ENCODE peak calls at places on chromosomes 4 and X, in five cellular contexts. K is upper lobe of right lung, T is SJSA1, J is breast epithelium, D is adipocyte. R is an unnamed sample.

GRCh38 chrX:151734446-151734845 is at the start of gene CNGA2:
- DNase-seq in K (no peak), T (no peak), J (no peak), D (no peak), R (no peak)

GRCh38 chr4:113952452-113953029 is 26.9 kb downstream of the ARSJ start:
- DNase-seq in K (no peak), T (peak; percentile 59), J (no peak), D (peak; percentile 59), R (no peak)

GRCh38 chr4:48596336-48596735 is 106.3 kb downstream of the ZAR1 start:
- DNase-seq in K (no peak), T (no peak), J (no peak), D (no peak), R (no peak)

GRCh38 chrX:49059209-49060191 is 701 bp downstream of the CCDC120 start:
- DNase-seq in K (no peak), T (no peak), J (no peak), D (no peak), R (no peak)

GRCh38 chr4:140046037-140046436 is 107.9 kb downstream of the MAML3 start:
- DNase-seq in K (no peak), T (no peak), J (no peak), D (no peak), R (no peak)

GRCh38 chrX:96682516-96682915 is 2.1 kb upstream of the DIAPH2 start:
- DNase-seq in K (no peak), T (no peak), J (no peak), D (no peak), R (no peak)

GRCh38 chrX:44382871-44383270 is 39.4 kb upstream of the EFHC2 start:
- DNase-seq in K (no peak), T (no peak), J (no peak), D (peak; percentile 29), R (no peak)

GRCh38 chrX:2969021-2969420 is 37.3 kb upstream of the ARSH start:
- DNase-seq in K (no peak), T (no peak), J (no peak), D (no peak), R (no peak)

GRCh38 chr4:163948920-163949455 is 454.5 kb downstream of the TMA16 start:
- DNase-seq in K (no peak), T (no peak), J (no peak), D (no peak), R (no peak)

GRCh38 chrX:17473021-17473420 is 98.0 kb downstream of the NHS start:
- DNase-seq in K (no peak), T (no peak), J (no peak), D (no peak), R (no peak)

GRCh38 chrX:130170752-130171445 is 863 bp upstream of the RAB33A start:
- DNase-seq in K (peak; percentile 61), T (no peak), J (no peak), D (peak; percentile 43), R (peak; percentile 52)

GRCh38 chrX:39756086-39756883 is 341.5 kb downstream of the BCOR start:
- DNase-seq in K (no peak), T (no peak), J (no peak), D (no peak), R (no peak)

GRCh38 chr4:147843162-147843561 is 111.3 kb downstream of the ARHGAP10 start:
- DNase-seq in K (no peak), T (no peak), J (no peak), D (no peak), R (no peak)

GRCh38 chr4:146033149-146033548 is 94.5 kb upstream of the ZNF827 start:
- DNase-seq in K (no peak), T (no peak), J (no peak), D (no peak), R (no peak)

GRCh38 chr4:3388461-3389185 is 53.1 kb upstream of the HGFAC start:
- DNase-seq in K (peak; percentile 67), T (peak; percentile 68), J (no peak), D (peak; percentile 88), R (no peak)

GRCh38 chrX:12974217-12974796 is 603 bp upstream of the TMSB4X start:
- DNase-seq in K (peak; percentile 80), T (no peak), J (peak; percentile 32), D (peak; percentile 80), R (no peak)

GRCh38 chr4:180947421-180947820 is 1295.8 kb upstream of the TENM3 start:
- DNase-seq in K (no peak), T (peak; percentile 45), J (no peak), D (peak; percentile 54), R (no peak)

GRCh38 chr4:174631901-174632758 is 109.8 kb upstream of the HPGD start:
- DNase-seq in K (no peak), T (peak; percentile 36), J (no peak), D (peak; percentile 82), R (no peak)

GRCh38 chr4:15018389-15018788 is 16.1 kb downstream of the CPEB2 start:
- DNase-seq in K (no peak), T (no peak), J (no peak), D (no peak), R (no peak)

GRCh38 chr4:53484911-53485459 is 106.3 kb downstream of the LNX1 start:
- DNase-seq in K (no peak), T (no peak), J (no peak), D (peak; percentile 69), R (no peak)

GRCh38 chr4:152847376-152847775 is 67.6 kb downstream of the ARFIP1 start:
- DNase-seq in K (no peak), T (no peak), J (no peak), D (no peak), R (no peak)

GRCh38 chr4:47483722-47484121 is 1.4 kb upstream of the ATP10D start:
- DNase-seq in K (no peak), T (no peak), J (no peak), D (peak; percentile 58), R (no peak)

GRCh38 chr4:158346576-158346975 is 136.3 kb downstream of the TMEM144 start:
- DNase-seq in K (no peak), T (no peak), J (no peak), D (no peak), R (no peak)

GRCh38 chr4:173529505-173530325 is at the start of gene HAND2:
- DNase-seq in K (no peak), T (no peak), J (no peak), D (peak; percentile 96), R (no peak)

GRCh38 chr4:173528378-173529321 is 1.4 kb downstream of the HAND2 start:
- DNase-seq in K (no peak), T (no peak), J (no peak), D (peak; percentile 63), R (no peak)

GRCh38 chr4:173532725-173533511 is 2.9 kb upstream of the HAND2 start:
- DNase-seq in K (no peak), T (no peak), J (no peak), D (no peak), R (no peak)

GRCh38 chr4:173531085-173531965 is 1.3 kb upstream of the HAND2 start:
- DNase-seq in K (no peak), T (no peak), J (no peak), D (peak; percentile 42), R (no peak)

GRCh38 chr4:173530326-173531062 is 465 bp upstream of the HAND2 start:
- DNase-seq in K (no peak), T (no peak), J (no peak), D (peak; percentile 52), R (no peak)
- H3K27me3 ChIP-seq in K (peaks cover 98% of the 10 kb centered on the region), T (peaks cover 52% of the 10 kb centered on the region), J (peaks cover 89% of the 10 kb centered on the region), D (no peaks in the 10 kb centered on the region), R (peaks cover 82% of the 10 kb centered on the region)

DNA sequence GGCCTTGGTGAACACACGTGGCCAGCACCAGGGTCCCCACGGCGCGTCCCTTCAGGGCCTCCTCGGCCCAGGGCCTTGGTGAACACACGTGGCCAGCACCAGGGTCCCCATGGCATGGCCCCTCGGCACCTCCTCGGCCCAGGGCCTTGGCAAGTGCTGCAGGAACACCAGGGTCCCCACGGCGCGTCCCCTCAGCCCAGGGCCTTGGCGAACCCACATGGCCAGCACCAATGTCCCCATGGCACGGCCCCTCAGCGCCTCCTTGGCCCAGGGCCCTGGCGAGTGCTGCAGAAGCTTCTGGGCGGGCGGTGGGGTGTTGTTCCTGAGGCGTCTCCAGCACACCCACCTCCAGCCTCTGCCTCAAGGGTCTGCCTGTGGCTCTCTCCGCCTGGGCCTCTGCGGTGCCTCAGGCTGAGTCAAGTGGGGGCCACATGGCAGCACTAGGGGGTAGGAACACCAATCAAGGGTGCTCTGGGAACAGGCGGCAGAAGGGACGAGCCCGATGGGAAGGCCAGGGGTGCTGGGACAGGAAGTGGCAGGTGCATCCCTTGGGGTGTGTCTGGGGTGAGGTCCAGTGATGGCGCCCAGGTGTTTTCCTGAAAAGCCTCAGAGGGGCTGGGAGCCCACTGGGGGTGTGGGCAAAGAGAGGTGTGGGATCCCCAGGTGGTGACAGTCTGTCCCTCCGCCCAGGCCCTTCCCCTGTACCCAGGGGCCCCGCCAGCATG is 41.8 kb upstream of the CPLX1 start:
- DNase-seq in K (no peak), T (no peak), J (no peak), D (no peak), R (no peak)
- H3K36me3 ChIP-seq in K (peaks cover 71% of the 10 kb centered on the region), T (no peaks in the 10 kb centered on the region), J (no peaks in the 10 kb centered on the region), D (peaks cover 78% of the 10 kb centered on the region), R (peaks cover 75% of the 10 kb centered on the region)

GRCh38 chr4:1866095-1866755 is 5.0 kb upstream of the NSD2 start:
- DNase-seq in K (no peak), T (no peak), J (no peak), D (no peak), R (no peak)

GRCh38 chr4:1862055-1862911 is 6.3 kb upstream of the LETM1 start:
- DNase-seq in K (no peak), T (no peak), J (no peak), D (no peak), R (no peak)

GRCh38 chr4:1863297-1864033 is 7.5 kb upstream of the LETM1 start:
- DNase-seq in K (no peak), T (no peak), J (no peak), D (no peak), R (no peak)

GRCh38 chr4:1864076-1865008 is 6.9 kb upstream of the NSD2 start:
- DNase-seq in K (no peak), T (no peak), J (no peak), D (no peak), R (no peak)

DNA sequence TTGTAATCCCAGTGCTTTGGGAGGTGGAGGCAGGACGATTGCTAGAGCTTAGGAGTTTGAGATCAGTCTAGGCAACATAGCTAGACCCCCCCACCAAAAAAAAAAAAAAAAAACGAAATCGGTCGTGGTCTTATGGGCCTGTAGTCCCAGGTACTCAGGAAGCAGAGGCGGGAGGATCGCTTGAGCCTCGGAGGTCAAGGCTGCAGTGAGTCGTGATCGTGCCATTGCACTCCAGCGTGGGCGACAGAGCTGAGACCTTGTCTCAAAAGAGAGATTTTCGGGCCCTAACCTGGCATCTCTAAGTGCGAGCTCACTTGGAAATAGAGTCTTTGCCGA is 7.0 kb upstream of the LETM1 start:
- DNase-seq in K (no peak), T (no peak), J (no peak), D (no peak), R (no peak)
- H3K27me3 ChIP-seq in K (peaks cover 8% of the 10 kb centered on the region), T (no peaks in the 10 kb centered on the region), J (no peaks in the 10 kb centered on the region), D (peaks cover 6% of the 10 kb centered on the region), R (no peaks in the 10 kb centered on the region)

GRCh38 chr4:7769308-7769841 is 170.3 kb downstream of the AFAP1 start:
- DNase-seq in K (no peak), T (no peak), J (no peak), D (no peak), R (no peak)
- H3K36me3 ChIP-seq in K (peaks cover 54% of the 10 kb centered on the region), T (peaks cover 88% of the 10 kb centered on the region), J (no peaks in the 10 kb centered on the region), D (peaks cover 99% of the 10 kb centered on the region), R (peaks cover 27% of the 10 kb centered on the region)